ENCODE peak calls at places on chromosome 22, in five cellular contexts. K, W, Q, N and L are unnamed samples.

GRCh38 chr22:38180841-38181452 is 683 bp downstream of the PLA2G6 start:
- DNase-seq in K (peak; percentile 27), W (no peak), Q (peak; percentile 72), N (no peak), L (no peak)

GRCh38 chr22:25930710-25931353 is 188.8 kb downstream of the MYO18B start:
- DNase-seq in K (no peak), W (no peak), Q (no peak), N (no peak), L (no peak)

GRCh38 chr22:25509391-25509791 is 55.1 kb upstream of the GRK3 start:
- DNase-seq in K (no peak), W (no peak), Q (no peak), N (no peak), L (peak; percentile 56)

GRCh38 chr22:42434283-42434682 is 2.1 kb upstream of the NFAM1 start:
- DNase-seq in K (no peak), W (no peak), Q (no peak), N (no peak), L (no peak)

GRCh38 chr22:38079804-38080203 is 4.2 kb downstream of the SLC16A8 start:
- DNase-seq in K (no peak), W (no peak), Q (no peak), N (no peak), L (no peak)

GRCh38 chr22:42473484-42474193 is 41.4 kb upstream of the NFAM1 start:
- DNase-seq in K (peak; percentile 73), W (peak; percentile 66), Q (no peak), N (peak; percentile 36), L (peak; percentile 72)

GRCh38 chr22:36104988-36105387 is 55.6 kb downstream of the APOL3 start:
- DNase-seq in K (peak; percentile 44), W (peak; percentile 43), Q (no peak), N (no peak), L (peak; percentile 41)

GRCh38 chr22:24097961-24098391 is 83.3 kb upstream of the SUSD2 start:
- DNase-seq in K (no peak), W (no peak), Q (no peak), N (no peak), L (no peak)

GRCh38 chr22:39313258-39314001 is 6.0 kb downstream of the RPL3 start:
- DNase-seq in K (no peak), W (peak; percentile 25), Q (no peak), N (no peak), L (no peak)

GRCh38 chr22:35275580-35275979 is 18.3 kb downstream of the HMGXB4 start:
- DNase-seq in K (peak; percentile 64), W (peak; percentile 59), Q (no peak), N (no peak), L (peak; percentile 21)

GRCh38 chr22:37060801-37061610 is 9.5 kb downstream of the KCTD17 start:
- DNase-seq in K (no peak), W (no peak), Q (no peak), N (no peak), L (peak; percentile 26)

GRCh38 chr22:24836282-24836681 is 30.3 kb downstream of the SGSM1 start:
- DNase-seq in K (no peak), W (no peak), Q (no peak), N (no peak), L (peak; percentile 4)

GRCh38 chr22:43272869-43273318 is 70.3 kb downstream of the SCUBE1 start:
- DNase-seq in K (no peak), W (no peak), Q (no peak), N (no peak), L (no peak)

GRCh38 chr22:43313497-43314474 is 29.4 kb downstream of the SCUBE1 start:
- DNase-seq in K (peak; percentile 25), W (no peak), Q (no peak), N (no peak), L (peak; percentile 5)

GRCh38 chr22:36644333-36644757 is 59.2 kb downstream of the CACNG2 start:
- DNase-seq in K (peak; percentile 92), W (peak; percentile 87), Q (no peak), N (peak; percentile 92), L (peak; percentile 93)

GRCh38 chr22:50090141-50090714 is 422 bp downstream of the MOV10L1 start:
- DNase-seq in K (no peak), W (no peak), Q (no peak), N (no peak), L (no peak)

GRCh38 chr22:50684986-50685385 is 12.4 kb downstream of the SHANK3 start:
- DNase-seq in K (peak; percentile 26), W (peak; percentile 30), Q (no peak), N (peak; percentile 48), L (peak; percentile 26)